ENCODE peak calls at places on chromosomes 11 and 22, in seven cellular contexts. G is skeletal muscle cell, K is aorta, N is astrocyte, C is Peyer's patch, L is colonic mucosa, R is NT2/D1. Y is an unnamed sample.
A peak's percentile ranks its signal among the peaks of the same experiment; 100 is the strongest.

GRCh38 chr11:91243630-91244029 is 981.0 kb upstream of the FAT3 start:
- DNase-seq in G (peak; percentile 67), K (no peak), N (no peak), C (no peak), L (no peak), R (no peak), Y (no peak)

GRCh38 chr11:58919561-58919960 is 19.7 kb upstream of the GLYATL1 start:
- DNase-seq in G (no peak), K (no peak), N (peak; percentile 59), C (no peak), L (no peak), R (no peak), Y (no peak)

GRCh38 chr11:16632295-16633200 is 105.9 kb upstream of the C11orf58 start:
- DNase-seq in G (no peak), K (peak; percentile 41), N (no peak), C (no peak), L (no peak), R (no peak), Y (peak; percentile 35)

GRCh38 chr11:119828819-119829218 is 99.8 kb upstream of the NECTIN1 start:
- DNase-seq in G (no peak), K (no peak), N (no peak), C (no peak), L (no peak), R (no peak), Y (no peak)

GRCh38 chr11:8331767-8332166 is 68.1 kb upstream of the LMO1 start:
- DNase-seq in G (no peak), K (no peak), N (peak; percentile 20), C (no peak), L (no peak), R (no peak), Y (no peak)

GRCh38 chr11:132784441-132784840 is 747.9 kb downstream of the OPCML start:
- DNase-seq in G (no peak), K (no peak), N (peak; percentile 75), C (no peak), L (no peak), R (no peak), Y (no peak)

GRCh38 chr22:49151256-49152131 is 676.2 kb downstream of the BRD1 start:
- DNase-seq in G (no peak), K (no peak), N (no peak), C (peak; percentile 48), L (no peak), R (no peak), Y (no peak)

GRCh38 chr22:35684270-35684700 is 33.4 kb upstream of the APOL5 start:
- DNase-seq in G (no peak), K (no peak), N (no peak), C (no peak), L (peak; percentile 30), R (no peak), Y (peak; percentile 63)

GRCh38 chr11:63564056-63564784 is 1.0 kb upstream of the PLAAT2 start:
- DNase-seq in G (no peak), K (no peak), N (no peak), C (peak; percentile 61), L (peak; percentile 60), R (no peak), Y (no peak)

GRCh38 chr11:24714601-24715000 is 217.7 kb downstream of the LUZP2 start:
- DNase-seq in G (no peak), K (no peak), N (no peak), C (no peak), L (no peak), R (no peak), Y (no peak)

GRCh38 chr11:132278801-132279574 is 908.6 kb downstream of the NTM start:
- DNase-seq in G (no peak), K (no peak), N (peak; percentile 68), C (no peak), L (no peak), R (peak; percentile 25), Y (peak; percentile 4)

GRCh38 chr11:65655570-65656332 is 7.0 kb downstream of the RELA start:
- DNase-seq in G (no peak), K (no peak), N (no peak), C (no peak), L (no peak), R (no peak), Y (no peak)

GRCh38 chr11:121487191-121487590 is 34.4 kb upstream of the SORL1-AS1 start:
- DNase-seq in G (no peak), K (no peak), N (no peak), C (no peak), L (no peak), R (no peak), Y (no peak)

GRCh38 chr11:112835556-112835955 is 125.7 kb upstream of the NCAM1 start:
- DNase-seq in G (no peak), K (no peak), N (no peak), C (no peak), L (no peak), R (no peak), Y (peak; percentile 33)

GRCh38 chr11:78354741-78355705 is 62.6 kb downstream of the GAB2 start:
- DNase-seq in G (no peak), K (no peak), N (no peak), C (no peak), L (no peak), R (no peak), Y (no peak)

GRCh38 chr11:74980627-74981026 is 8.1 kb upstream of the NEU3 start:
- DNase-seq in G (no peak), K (no peak), N (no peak), C (no peak), L (no peak), R (no peak), Y (no peak)

GRCh38 chr11:77181226-77181625 is 53.2 kb downstream of the MYO7A start:
- DNase-seq in G (no peak), K (no peak), N (no peak), C (no peak), L (no peak), R (no peak), Y (no peak)

GRCh38 chr11:75477614-75477935 is 44.6 kb upstream of the KLHL35 start:
- DNase-seq in G (no peak), K (no peak), N (no peak), C (no peak), L (no peak), R (no peak), Y (no peak)

GRCh38 chr22:19522190-19522880 is 1.9 kb downstream of the CLDN5 start:
- DNase-seq in G (no peak), K (peak; percentile 75), N (no peak), C (no peak), L (no peak), R (no peak), Y (no peak)

GRCh38 chr11:79097279-79097875 is 343.5 kb downstream of the TENM4 start:
- DNase-seq in G (no peak), K (peak; percentile 58), N (peak; percentile 30), C (no peak), L (no peak), R (no peak), Y (no peak)

GRCh38 chr11:71322861-71323582 is 70.6 kb upstream of the SHANK2 start:
- DNase-seq in G (no peak), K (peak; percentile 51), N (no peak), C (peak; percentile 34), L (no peak), R (no peak), Y (no peak)

GRCh38 chr11:1260023-1260501 is 37.2 kb downstream of the MUC5B start:
- DNase-seq in G (no peak), K (no peak), N (no peak), C (peak; percentile 63), L (peak; percentile 85), R (no peak), Y (peak; percentile 20)

DNA sequence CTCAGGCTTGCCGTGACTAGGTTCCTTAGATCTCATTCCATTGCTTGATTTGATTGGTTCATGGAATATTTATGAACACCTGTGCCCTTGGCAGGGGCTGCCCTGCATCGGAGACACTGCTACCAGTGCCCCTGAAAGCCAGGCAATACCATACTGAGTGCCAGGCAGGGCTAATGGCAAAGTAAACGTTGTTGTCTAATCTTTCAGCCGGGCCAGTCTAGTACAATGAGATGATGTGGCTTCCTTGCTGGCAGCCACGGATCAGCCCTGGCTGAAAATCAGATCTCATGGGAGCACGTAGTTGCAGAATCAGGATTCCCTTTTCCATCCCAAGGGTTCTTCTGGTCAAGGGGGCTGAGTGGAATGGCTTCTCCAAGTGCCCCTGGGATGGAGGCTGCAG is 4.9 kb upstream of the PGA3 start:
- DNase-seq in G (no peak), K (no peak), N (no peak), C (no peak), L (no peak), R (no peak), Y (no peak)
- H3K4me3 ChIP-seq in G (no peak overlapping the region), K (no peak overlapping the region), N (no peak overlapping the region), C (no peak overlapping the region), L (no peak overlapping the region), R (no peak overlapping the region), Y (no peak overlapping the region)

DNA sequence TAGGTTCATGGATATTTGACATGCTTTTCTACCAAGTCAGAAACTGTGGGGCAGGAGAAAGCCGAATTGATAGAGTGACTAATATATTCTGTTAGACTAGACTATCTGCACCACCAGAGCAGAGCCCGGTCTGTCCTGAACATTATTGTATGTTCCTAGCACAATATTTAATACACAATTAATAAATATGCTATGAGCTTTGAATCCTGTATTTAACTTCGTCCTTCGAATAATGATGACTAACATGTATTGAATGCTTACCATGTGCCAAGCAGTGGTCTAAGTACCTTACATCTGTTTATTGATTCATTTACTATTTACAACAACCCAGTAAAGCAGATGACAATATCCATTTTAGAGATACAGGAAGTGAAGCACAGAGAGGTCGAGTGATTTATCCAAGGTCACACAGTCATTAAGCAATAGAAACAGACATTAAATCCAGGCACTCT is 44.8 kb upstream of the ANO3 start:
- DNase-seq in G (no peak), K (no peak), N (peak; percentile 34), C (no peak), L (no peak), R (no peak), Y (no peak)
- H3K4me3 ChIP-seq in G (no peak overlapping the region), K (no peak overlapping the region), N (no peak overlapping the region), C (no peak overlapping the region), L (no peak overlapping the region), R (no peak overlapping the region), Y (no peak overlapping the region)

DNA sequence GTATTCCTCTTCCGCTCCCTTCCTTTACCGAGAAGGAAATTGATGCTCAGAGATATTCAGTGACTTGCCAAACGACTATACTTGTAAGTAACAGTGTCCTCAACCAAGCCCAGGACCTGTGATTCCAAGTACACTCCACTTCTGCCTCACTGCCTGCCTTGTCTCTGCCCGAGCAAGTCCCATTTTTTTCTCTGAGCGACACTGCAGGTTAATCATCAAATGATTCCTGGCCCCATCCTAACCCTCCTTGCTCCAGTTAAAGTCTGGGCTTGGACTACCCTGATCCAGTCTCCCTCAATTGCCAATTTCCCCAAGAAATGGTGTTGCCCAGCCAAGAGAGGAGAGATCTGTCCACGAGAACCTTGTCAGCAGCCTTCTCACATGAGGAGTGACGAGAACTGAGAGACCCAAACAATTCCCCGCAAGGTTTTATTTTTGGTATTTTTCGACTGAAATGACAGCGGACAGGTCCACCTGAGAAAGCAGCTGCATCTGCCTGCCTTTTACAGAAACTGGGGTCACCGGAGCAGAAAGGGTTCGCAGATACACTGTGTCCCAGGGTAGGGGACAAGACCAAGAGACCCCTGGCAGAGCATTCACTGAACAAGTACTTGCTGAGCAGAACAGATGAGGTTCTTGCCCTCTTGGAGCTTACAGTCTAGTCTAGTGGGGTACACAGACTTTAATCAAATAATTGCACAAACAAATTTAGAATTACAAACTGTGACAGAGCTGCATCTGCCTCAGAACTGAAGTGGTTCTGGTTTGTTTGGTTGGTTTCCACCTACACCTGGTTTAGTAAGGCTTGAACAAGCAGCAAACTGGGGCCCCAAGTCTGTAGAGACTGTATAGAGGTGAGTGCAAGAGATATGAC is 11.4 kb downstream of the POU2AF1 start:
- DNase-seq in G (no peak), K (no peak), N (no peak), C (no peak), L (no peak), R (no peak), Y (no peak)
- H3K4me3 ChIP-seq in G (no peak overlapping the region), K (no peak overlapping the region), N (no peak overlapping the region), C (no peak overlapping the region), L (no peak overlapping the region), R (no peak overlapping the region), Y (no peak overlapping the region)

GRCh38 chr11:101126551-101127347 is 2.9 kb downstream of the PGR start:
- DNase-seq in G (no peak), K (peak; percentile 77), N (no peak), C (no peak), L (no peak), R (peak; percentile 15), Y (no peak)
- H3K4me3 ChIP-seq in G (peak overlapping the region; percentile 40), K (peak overlapping the region; percentile 74), N (peak overlapping the region; percentile 46), C (peak overlapping the region; percentile 56), L (peak overlapping the region; percentile 43), R (peak overlapping the region; percentile 59), Y (no peak overlapping the region)

Y was measured in SJCRH30.